ENCODE peak calls at places on chromosomes 12 and 14, in nine cellular contexts. Z is IMR-90, P is adrenal gland, I is heart left ventricle, M is stomach, A is tibial nerve, T is A549, L is gastrocnemius medialis, G is HCT116. U is an unnamed sample.

GRCh38 chr12:54587315-54587821 is 1.1 kb downstream of the PPP1R1A start:
- DNase-seq in Z (no peak), P (no peak), I (peak), M (peak), A (no peak), T (peak), L (peak), G (no peak), U (peak)

GRCh38 chr12:125050446-125050845 is 14.8 kb upstream of the AACS start:
- DNase-seq in Z (no peak), P (no peak), I (no peak), M (no peak), A (no peak), T (no peak), L (no peak), G (no peak), U (no peak)

GRCh38 chr14:22386924-22387775 is 201.9 kb downstream of the DAD1 start:
- DNase-seq in Z (peak), P (peak), I (peak), M (peak), A (peak), T (peak), L (peak), G (peak), U (peak)

GRCh38 chr12:69840727-69841126 is 15.7 kb downstream of the MYRFL start:
- DNase-seq in Z (no peak), P (peak), I (no peak), M (no peak), A (no peak), T (no peak), L (no peak), G (no peak), U (peak)

GRCh38 chr12:4107911-4108697 is 165.5 kb upstream of the CCND2 start:
- DNase-seq in Z (no peak), P (no peak), I (no peak), M (no peak), A (no peak), T (no peak), L (no peak), G (no peak), U (no peak)

GRCh38 chr14:29262979-29263378 is 496.4 kb downstream of the FOXG1 start:
- DNase-seq in Z (peak), P (no peak), I (no peak), M (no peak), A (no peak), T (no peak), L (no peak), G (no peak), U (no peak)

GRCh38 chr14:67653651-67654280 is 20.7 kb downstream of the VTI1B start:
- DNase-seq in Z (peak), P (no peak), I (no peak), M (no peak), A (no peak), T (no peak), L (no peak), G (no peak), U (no peak)

GRCh38 chr12:58888131-58888783 is 32.0 kb downstream of the LRIG3 start:
- DNase-seq in Z (peak), P (peak), I (peak), M (peak), A (no peak), T (peak), L (no peak), G (no peak), U (peak)

GRCh38 chr12:71019282-71019831 is 98.8 kb upstream of the PTPRR start:
- DNase-seq in Z (no peak), P (no peak), I (no peak), M (no peak), A (no peak), T (no peak), L (no peak), G (no peak), U (no peak)

GRCh38 chr14:52876311-52876710 is 74.5 kb downstream of the FERMT2 start:
- DNase-seq in Z (peak), P (no peak), I (no peak), M (no peak), A (no peak), T (no peak), L (no peak), G (no peak), U (no peak)

GRCh38 chr12:130744274-130744673 is 28.2 kb upstream of the RIMBP2 start:
- DNase-seq in Z (no peak), P (no peak), I (no peak), M (no peak), A (no peak), T (no peak), L (no peak), G (no peak), U (no peak)

GRCh38 chr14:22370084-22370847 is 218.8 kb downstream of the DAD1 start:
- DNase-seq in Z (no peak), P (peak), I (peak), M (peak), A (no peak), T (no peak), L (no peak), G (no peak), U (peak)

GRCh38 chr12:92059976-92060375 is 85.7 kb downstream of the BTG1 start:
- DNase-seq in Z (peak), P (no peak), I (no peak), M (no peak), A (no peak), T (no peak), L (no peak), G (no peak), U (no peak)

GRCh38 chr12:6935551-6936377 is 7.9 kb upstream of the RNU7-1 start:
- DNase-seq in Z (no peak), P (no peak), I (no peak), M (no peak), A (no peak), T (no peak), L (no peak), G (no peak), U (no peak)

GRCh38 chr14:102825307-102826095 is 48.3 kb downstream of the TRAF3 start:
- DNase-seq in Z (no peak), P (no peak), I (no peak), M (no peak), A (no peak), T (no peak), L (no peak), G (no peak), U (no peak)

GRCh38 chr12:79848321-79848720 is 86.6 kb downstream of the PPP1R12A start:
- DNase-seq in Z (peak), P (no peak), I (no peak), M (no peak), A (no peak), T (no peak), L (no peak), G (no peak), U (no peak)

GRCh38 chr12:95943231-95943842 is at the start of gene AMDHD1:
- DNase-seq in Z (peak), P (peak), I (peak), M (peak), A (no peak), T (peak), L (peak), G (peak), U (peak)

GRCh38 chr12:56299308-56299852 is 750 bp downstream of the CS start:
- DNase-seq in Z (peak), P (peak), I (no peak), M (no peak), A (no peak), T (peak), L (no peak), G (no peak), U (peak)

GRCh38 chr14:60867503-60868172 is 113.2 kb downstream of the TRMT5 start:
- DNase-seq in Z (peak), P (no peak), I (no peak), M (no peak), A (no peak), T (no peak), L (no peak), G (no peak), U (no peak)

GRCh38 chr12:89702503-89702902 is 6.1 kb downstream of the ATP2B1 start:
- DNase-seq in Z (no peak), P (no peak), I (no peak), M (no peak), A (no peak), T (no peak), L (no peak), G (no peak), U (no peak)

GRCh38 chr14:37592288-37593274 is 2.5 kb downstream of the FOXA1 start:
- DNase-seq in Z (no peak), P (no peak), I (no peak), M (no peak), A (no peak), T (peak), L (no peak), G (no peak), U (no peak)

GRCh38 chr12:128797119-128798118 is 26.3 kb downstream of the SLC15A4 start:
- DNase-seq in Z (peak), P (no peak), I (peak), M (no peak), A (no peak), T (no peak), L (peak), G (no peak), U (no peak)

GRCh38 chr12:7107181-7108041 is 1.6 kb downstream of the C1RL start:
- DNase-seq in Z (no peak), P (no peak), I (no peak), M (no peak), A (no peak), T (peak), L (no peak), G (no peak), U (peak)

GRCh38 chr12:95784286-95784685 is 6.3 kb downstream of the NTN4 start:
- DNase-seq in Z (peak), P (no peak), I (no peak), M (no peak), A (no peak), T (no peak), L (no peak), G (no peak), U (no peak)

GRCh38 chr12:117010693-117011451 is 88.3 kb downstream of the TESC start:
- DNase-seq in Z (no peak), P (no peak), I (no peak), M (no peak), A (no peak), T (no peak), L (no peak), G (no peak), U (no peak)

GRCh38 chr14:69606816-69607215 is 4.6 kb upstream of the SUSD6 start:
- DNase-seq in Z (no peak), P (no peak), I (no peak), M (no peak), A (no peak), T (no peak), L (no peak), G (no peak), U (no peak)

GRCh38 chr14:67819563-67820411 is at the start of gene RAD51B:
- DNase-seq in Z (peak), P (peak), I (peak), M (peak), A (peak), T (peak), L (peak), G (peak), U (peak)

GRCh38 chr12:6141048-6141447 is 16.6 kb upstream of the VWF start:
- DNase-seq in Z (peak), P (peak), I (peak), M (no peak), A (no peak), T (no peak), L (peak), G (no peak), U (peak)

GRCh38 chr14:64461221-64461620 is 4.1 kb upstream of the AKAP5 start:
- DNase-seq in Z (no peak), P (no peak), I (no peak), M (no peak), A (no peak), T (no peak), L (no peak), G (no peak), U (no peak)

GRCh38 chr12:57611116-57611809 is at the start of gene ARHGEF25:
- DNase-seq in Z (peak), P (peak), I (peak), M (peak), A (peak), T (peak), L (no peak), G (no peak), U (peak)

GRCh38 chr14:92495041-92495440 is 18.5 kb upstream of the RIN3 start:
- DNase-seq in Z (peak), P (no peak), I (peak), M (no peak), A (no peak), T (peak), L (no peak), G (no peak), U (no peak)

GRCh38 chr14:92493024-92493423 is 20.6 kb upstream of the RIN3 start:
- DNase-seq in Z (no peak), P (no peak), I (peak), M (no peak), A (no peak), T (no peak), L (no peak), G (no peak), U (no peak)

GRCh38 chr14:92493492-92493891 is 20.1 kb upstream of the RIN3 start:
- DNase-seq in Z (no peak), P (no peak), I (peak), M (no peak), A (no peak), T (no peak), L (no peak), G (no peak), U (no peak)

GRCh38 chr14:92496458-92496857 is 17.1 kb upstream of the RIN3 start:
- DNase-seq in Z (no peak), P (no peak), I (peak), M (no peak), A (no peak), T (no peak), L (no peak), G (no peak), U (no peak)

GRCh38 chr14:92494512-92494911 is 19.1 kb upstream of the RIN3 start:
- DNase-seq in Z (no peak), P (no peak), I (no peak), M (no peak), A (no peak), T (no peak), L (no peak), G (no peak), U (no peak)
- TF ChIP-seq CTCF in Z (no peak), P (no peak), I (no peak), M (no peak), A (no peak), T (no peak), L (no peak), G (no peak), U (no peak)

GRCh38 chr12:53324779-53325538 is 3.5 kb upstream of the AAAS start:
- DNase-seq in Z (peak), P (peak), I (peak), M (peak), A (peak), T (peak), L (peak), G (peak), U (peak)
- TF ChIP-seq POLR2A in Z (peak), P (peak), I (no peak), M (no peak), A (peak), T (peak), L (peak), G (peak), U (peak)

GRCh38 chr12:52944683-52945388 is 4.1 kb upstream of the KRT18 start:
- DNase-seq in Z (no peak), P (no peak), I (no peak), M (no peak), A (no peak), T (no peak), L (no peak), G (no peak), U (no peak)

GRCh38 chr12:52945389-52946232 is 3.3 kb upstream of the KRT18 start:
- DNase-seq in Z (peak), P (no peak), I (no peak), M (peak), A (no peak), T (peak), L (no peak), G (no peak), U (peak)

GRCh38 chr12:52946334-52946733 is 2.6 kb upstream of the KRT18 start:
- DNase-seq in Z (no peak), P (no peak), I (no peak), M (no peak), A (no peak), T (no peak), L (no peak), G (no peak), U (no peak)

GRCh38 chr12:52947738-52948423 is 1.0 kb upstream of the KRT18 start:
- DNase-seq in Z (no peak), P (no peak), I (no peak), M (no peak), A (no peak), T (no peak), L (no peak), G (no peak), U (no peak)

DNA sequence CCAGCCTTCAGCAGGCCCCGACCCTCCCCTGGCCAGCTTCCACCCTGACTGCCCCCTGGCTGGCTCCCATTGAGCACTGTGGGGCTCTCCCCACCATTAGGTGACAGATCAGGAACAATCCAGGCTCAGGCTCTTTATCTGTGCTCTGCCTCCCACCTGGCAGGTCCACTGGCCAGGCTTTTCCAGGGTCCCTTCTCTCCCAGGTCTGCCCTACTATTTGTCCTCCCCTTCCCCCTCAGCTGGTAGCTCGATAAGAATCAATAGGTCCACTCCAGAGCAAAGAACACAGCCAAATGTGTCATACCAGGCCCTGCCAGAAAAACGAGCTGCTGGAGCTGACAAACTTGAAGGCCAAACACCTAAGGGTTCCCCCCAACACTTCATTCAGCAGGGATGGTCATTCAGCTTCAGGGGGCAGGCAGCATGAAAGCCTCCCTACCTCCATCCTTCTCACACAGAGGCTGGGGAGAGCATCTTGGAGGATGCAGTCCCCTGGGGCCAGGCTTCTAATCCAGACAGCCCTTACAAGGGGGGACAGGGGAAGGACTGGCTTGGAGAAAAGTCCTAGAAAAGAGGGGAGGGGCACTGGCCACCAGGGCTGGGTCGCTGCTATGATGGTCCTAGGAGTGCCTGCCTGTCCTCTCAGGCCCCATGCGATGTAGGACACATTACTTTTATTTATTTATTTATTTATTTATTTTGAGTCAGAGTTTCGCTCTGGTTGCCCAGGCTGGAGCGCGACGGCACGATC is 1.9 kb upstream of the KRT18 start:
- DNase-seq in Z (no peak), P (no peak), I (no peak), M (peak), A (no peak), T (peak), L (no peak), G (no peak), U (peak)
- TF ChIP-seq CTCF in Z (no peak), P (no peak), I (no peak), M (no peak), A (no peak), T (no peak), L (no peak), G (no peak), U (no peak)

GRCh38 chr12:121773011-121773777 is 20.3 kb downstream of the RHOF start:
- DNase-seq in Z (peak), P (peak), I (no peak), M (peak), A (no peak), T (peak), L (peak), G (peak), U (peak)

GRCh38 chr12:121770388-121770787 is 23.1 kb downstream of the RHOF start:
- DNase-seq in Z (no peak), P (no peak), I (no peak), M (no peak), A (no peak), T (no peak), L (no peak), G (no peak), U (no peak)

GRCh38 chr12:121769297-121769830 is 24.1 kb downstream of the RHOF start:
- DNase-seq in Z (no peak), P (no peak), I (no peak), M (no peak), A (no peak), T (no peak), L (no peak), G (no peak), U (no peak)

GRCh38 chr12:121769831-121770301 is 23.6 kb downstream of the RHOF start:
- DNase-seq in Z (no peak), P (peak), I (no peak), M (no peak), A (no peak), T (no peak), L (no peak), G (no peak), U (no peak)

GRCh38 chr12:121770802-121771625 is 22.5 kb downstream of the RHOF start:
- DNase-seq in Z (no peak), P (no peak), I (no peak), M (no peak), A (no peak), T (no peak), L (no peak), G (no peak), U (no peak)
- TF ChIP-seq POLR2A in Z (no peak), P (no peak), I (no peak), M (no peak), A (no peak), T (no peak), L (no peak), G (no peak), U (no peak)

GRCh38 chr12:105674871-105675699 is 344.6 kb downstream of the C12orf75 start:
- DNase-seq in Z (peak), P (no peak), I (no peak), M (no peak), A (no peak), T (no peak), L (no peak), G (no peak), U (no peak)
- TF ChIP-seq CTCF in Z (no peak), P (no peak), I (no peak), M (no peak), A (no peak), T (no peak), L (no peak), G (no peak), U (no peak)

GRCh38 chr14:55451950-55452349 is 11.5 kb upstream of the TBPL2 start:
- DNase-seq in Z (no peak), P (no peak), I (no peak), M (no peak), A (no peak), T (no peak), L (no peak), G (no peak), U (no peak)
- TF ChIP-seq POLR2A in Z (no peak), P (no peak), I (no peak), M (no peak), A (no peak), T (no peak), L (no peak), G (no peak), U (no peak)